ENCODE peak calls at places on chromosomes 12 and 14, in five cellular contexts. D, S, G, P and K are unnamed samples.

GRCh38 chr12:54378791-54379400 is 5.6 kb downstream of the ZNF385A start:
- DNase-seq in D (no peak), S (peak), G (peak), P (peak), K (no peak)

GRCh38 chr12:52539024-52539820 is 13.7 kb downstream of the KRT71 start:
- DNase-seq in D (no peak), S (no peak), G (no peak), P (peak), K (no peak)

GRCh38 chr12:76738824-76739579 is 24.9 kb upstream of the ZDHHC17 start:
- DNase-seq in D (no peak), S (no peak), G (no peak), P (no peak), K (no peak)

GRCh38 chr14:60003991-60004390 is 84.0 kb downstream of the LRRC9 start:
- DNase-seq in D (no peak), S (no peak), G (no peak), P (no peak), K (no peak)

GRCh38 chr12:102917026-102917787 is at the start of gene PAH:
- DNase-seq in D (no peak), S (peak), G (no peak), P (no peak), K (no peak)

GRCh38 chr14:55438066-55438683 is 2.2 kb downstream of the TBPL2 start:
- DNase-seq in D (peak), S (no peak), G (no peak), P (peak), K (no peak)

GRCh38 chr12:124392271-124392990 is 97.5 kb downstream of the RFLNA start:
- DNase-seq in D (peak), S (no peak), G (peak), P (peak), K (no peak)

GRCh38 chr12:44812062-44812461 is 64.1 kb downstream of the NELL2 start:
- DNase-seq in D (no peak), S (no peak), G (no peak), P (no peak), K (no peak)

GRCh38 chr12:92020983-92021664 is 124.5 kb downstream of the BTG1 start:
- DNase-seq in D (no peak), S (no peak), G (no peak), P (peak), K (no peak)

GRCh38 chr12:32997471-32997870 is 100.9 kb upstream of the PKP2 start:
- DNase-seq in D (no peak), S (no peak), G (no peak), P (no peak), K (no peak)

GRCh38 chr14:102930753-102931579 is 8.5 kb downstream of the AMN start:
- DNase-seq in D (no peak), S (no peak), G (no peak), P (peak), K (no peak)

GRCh38 chr12:58757422-58757821 is 162.9 kb downstream of the LRIG3 start:
- DNase-seq in D (no peak), S (no peak), G (no peak), P (peak), K (no peak)

GRCh38 chr12:123671876-123672275 is 963 bp downstream of the TCTN2 start:
- DNase-seq in D (no peak), S (no peak), G (no peak), P (no peak), K (no peak)

GRCh38 chr12:18696971-18697602 is 40.7 kb downstream of the PLCZ1 start:
- DNase-seq in D (no peak), S (no peak), G (no peak), P (peak), K (no peak)

GRCh38 chr14:89000007-89000942 is 175.8 kb downstream of the TTC8 start:
- DNase-seq in D (peak), S (peak), G (no peak), P (peak), K (peak)

GRCh38 chr12:11228268-11228879 is 41.1 kb downstream of the PRB3 start:
- DNase-seq in D (peak), S (no peak), G (no peak), P (peak), K (peak)

GRCh38 chr14:105124837-105125222 is 43.7 kb downstream of the JAG2 start:
- DNase-seq in D (no peak), S (no peak), G (no peak), P (no peak), K (no peak)

GRCh38 chr12:78898416-78898815 is 33.8 kb downstream of the SYT1 start:
- DNase-seq in D (no peak), S (peak), G (peak), P (peak), K (no peak)

GRCh38 chr12:76964784-76965571 is 86.2 kb upstream of the CSRP2 start:
- DNase-seq in D (no peak), S (no peak), G (no peak), P (no peak), K (no peak)

GRCh38 chr12:94558612-94559011 is 91.7 kb downstream of the TMCC3 start:
- DNase-seq in D (no peak), S (no peak), G (no peak), P (no peak), K (no peak)

GRCh38 chr12:118318703-118319102 is 54.0 kb downstream of the TAOK3 start:
- DNase-seq in D (no peak), S (no peak), G (no peak), P (no peak), K (no peak)

GRCh38 chr12:53069621-53070410 is 9.4 kb downstream of the SPRYD3 start:
- DNase-seq in D (no peak), S (no peak), G (peak), P (no peak), K (peak)

GRCh38 chr14:29462271-29462670 is 465.4 kb downstream of the PRKD1 start:
- DNase-seq in D (no peak), S (no peak), G (no peak), P (no peak), K (no peak)

DNA sequence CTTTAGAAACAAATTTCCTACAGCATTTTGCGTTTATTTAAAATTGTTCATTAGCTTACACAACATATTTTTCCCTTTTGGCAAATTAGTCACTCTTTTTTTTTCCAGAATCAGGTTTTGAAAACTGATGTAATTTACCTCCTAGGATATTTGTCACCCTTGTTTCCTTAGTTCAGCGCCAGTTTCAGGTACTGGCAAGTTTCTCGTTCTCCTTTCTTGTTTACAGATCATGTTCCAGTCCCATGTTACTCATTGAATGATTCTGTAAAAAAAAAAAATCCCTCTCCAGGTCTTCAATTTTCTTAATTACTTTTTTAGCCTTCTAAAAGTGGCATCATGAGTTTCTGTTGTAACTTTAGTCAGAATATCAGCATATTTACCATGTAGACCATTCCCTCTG is 2.7 kb downstream of the PPP4R4 start:
- DNase-seq in D (no peak), S (no peak), G (no peak), P (no peak), K (no peak)
- H3K4me3 ChIP-seq in D (no peak), S (no peak), G (no peak), P (no peak), K (no peak)

DNA sequence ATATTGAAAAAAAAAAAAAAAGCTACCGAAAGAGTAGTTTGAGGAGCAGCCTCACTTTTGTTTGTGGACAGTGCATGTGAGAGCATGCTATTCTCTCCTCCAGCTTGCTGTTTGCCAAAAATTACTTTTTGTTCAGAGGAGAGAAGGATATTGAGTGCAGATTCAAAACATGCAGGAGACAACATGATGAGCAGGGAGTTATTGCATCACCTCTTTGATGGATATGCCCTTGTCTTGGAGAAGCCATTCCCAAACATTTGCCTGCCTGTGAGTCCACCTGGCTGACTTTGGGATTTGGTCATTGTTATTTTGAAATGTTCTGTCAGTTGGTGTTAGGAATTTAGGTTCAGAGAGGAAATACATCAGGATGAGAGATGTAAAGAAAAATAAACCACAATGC is 2.4 kb downstream of the C12orf75 start:
- DNase-seq in D (no peak), S (no peak), G (no peak), P (no peak), K (no peak)
- H3K4me3 ChIP-seq in D (no peak), S (no peak), G (no peak), P (no peak), K (no peak)

GRCh38 chr14:75426332-75427125 is 1.3 kb upstream of the JDP2 start:
- DNase-seq in D (no peak), S (no peak), G (no peak), P (no peak), K (no peak)
- H3K4me3 ChIP-seq in D (no peak), S (no peak), G (no peak), P (no peak), K (no peak)

DNA sequence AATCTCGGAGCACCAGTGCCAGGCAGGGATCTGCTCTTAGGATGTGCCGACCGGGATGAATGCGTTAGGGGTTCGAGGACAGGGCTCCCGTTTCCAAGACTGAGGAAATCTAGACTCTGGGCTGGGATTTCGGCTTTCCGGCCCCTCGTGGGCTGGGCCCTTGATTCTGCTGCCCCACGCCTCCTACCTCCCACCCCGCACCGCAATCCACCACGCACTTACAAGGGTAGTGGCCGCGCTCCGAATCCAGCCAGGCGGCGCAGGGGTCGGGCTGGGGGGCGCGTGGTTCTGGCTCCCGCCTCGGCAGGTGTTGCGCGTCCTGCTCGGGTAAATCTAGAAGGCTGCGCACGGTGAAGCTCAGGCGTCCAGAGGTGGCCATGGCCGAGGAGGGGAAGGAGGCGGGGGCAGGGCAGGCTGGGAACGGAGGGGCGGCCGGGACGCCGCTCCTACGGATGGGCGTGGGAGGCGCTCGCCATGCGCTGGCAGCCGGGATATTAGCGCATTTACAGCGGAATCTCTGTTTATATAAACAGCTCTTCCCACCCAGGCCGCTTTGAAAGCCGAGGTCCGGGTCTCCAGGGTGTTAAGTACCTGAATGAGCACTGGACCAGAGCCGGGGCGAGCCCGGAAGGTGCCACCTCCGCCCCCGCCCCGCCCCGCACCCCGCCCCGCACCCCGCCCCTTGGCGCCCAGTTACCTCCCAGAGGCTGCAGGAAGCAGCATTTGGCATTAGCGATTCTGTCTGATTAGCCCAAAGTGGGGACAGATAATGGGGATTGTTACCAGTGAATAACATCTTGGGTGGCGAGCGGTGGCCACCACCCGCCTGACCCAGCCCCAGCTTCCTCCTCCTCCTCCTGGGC is at the start of gene NKX2-8:
- DNase-seq in D (no peak), S (no peak), G (no peak), P (no peak), K (no peak)
- H3K4me3 ChIP-seq in D (peak), S (peak), G (no peak), P (peak), K (peak)

DNA sequence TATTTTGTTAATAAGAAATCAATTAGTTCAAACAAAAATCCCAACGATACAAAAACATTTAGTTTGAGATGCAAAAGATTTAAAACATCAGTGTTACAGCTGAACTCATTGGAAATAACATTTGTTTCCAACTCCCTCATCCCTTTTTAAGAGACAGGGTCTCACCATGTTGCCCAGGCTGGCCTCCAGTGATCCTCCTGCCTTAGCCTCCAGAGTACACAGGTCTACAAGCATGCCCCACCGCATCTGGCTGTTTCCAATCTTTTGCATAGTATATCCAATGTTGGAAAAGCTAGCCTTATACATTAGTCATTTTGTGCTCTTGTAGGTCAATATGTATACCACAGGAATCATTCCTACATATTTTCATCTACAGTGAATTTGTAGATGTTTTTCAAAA is 11.5 kb downstream of the RSRC2 start:
- DNase-seq in D (no peak), S (no peak), G (no peak), P (no peak), K (no peak)
- H3K4me3 ChIP-seq in D (no peak), S (no peak), G (no peak), P (no peak), K (no peak)

GRCh38 chr14:99592933-99593753 is 10.9 kb downstream of the CCDC85C start:
- DNase-seq in D (no peak), S (no peak), G (no peak), P (no peak), K (no peak)
- H3K4me3 ChIP-seq in D (no peak), S (no peak), G (no peak), P (no peak), K (no peak)